ENCODE peak calls at places on chromosomes 13 and 19, in ten cellular contexts. One of them, this sample, is unnamed.

GRCh38 chr19:18946335-18946734 is 5.3 kb upstream of the HOMER3 start:
- DNase-seq in right atrium auricular region: no peak
- DNase-seq in body of pancreas: no peak
- DNase-seq in neuronal stem cell: no peak
- DNase-seq in CD4-positive, CD25-positive, alpha-beta regulatory T cell: no peak
- DNase-seq in GM12878: no peak
- DNase-seq in mesenchymal stem cell: no peak
- DNase-seq in Peyer's patch: no peak
- DNase-seq in A549: no peak
- DNase-seq in fibroblast of lung: no peak
- DNase-seq in this sample: no peak

GRCh38 chr13:32840840-32841713 is 175.1 kb upstream of the KL start:
- DNase-seq in right atrium auricular region: no peak
- DNase-seq in body of pancreas: peak; percentile 27
- DNase-seq in neuronal stem cell: no peak
- DNase-seq in CD4-positive, CD25-positive, alpha-beta regulatory T cell: no peak
- DNase-seq in GM12878: peak; percentile 70
- DNase-seq in mesenchymal stem cell: no peak
- DNase-seq in Peyer's patch: no peak
- DNase-seq in A549: no peak
- DNase-seq in fibroblast of lung: peak; percentile 10
- DNase-seq in this sample: no peak

GRCh38 chr19:45528149-45528743 is 21.0 kb downstream of the VASP start:
- DNase-seq in right atrium auricular region: no peak
- DNase-seq in body of pancreas: peak; percentile 47
- DNase-seq in neuronal stem cell: no peak
- DNase-seq in CD4-positive, CD25-positive, alpha-beta regulatory T cell: no peak
- DNase-seq in GM12878: no peak
- DNase-seq in mesenchymal stem cell: peak; percentile 61
- DNase-seq in Peyer's patch: no peak
- DNase-seq in A549: no peak
- DNase-seq in fibroblast of lung: peak; percentile 78
- DNase-seq in this sample: no peak

GRCh38 chr13:27985600-27985999 is 2.9 kb downstream of the URAD start:
- DNase-seq in right atrium auricular region: no peak
- DNase-seq in body of pancreas: no peak
- DNase-seq in neuronal stem cell: no peak
- DNase-seq in CD4-positive, CD25-positive, alpha-beta regulatory T cell: no peak
- DNase-seq in GM12878: no peak
- DNase-seq in mesenchymal stem cell: no peak
- DNase-seq in Peyer's patch: no peak
- DNase-seq in A549: no peak
- DNase-seq in fibroblast of lung: no peak
- DNase-seq in this sample: no peak

GRCh38 chr19:802888-803561 is 5.8 kb downstream of the PTBP1 start:
- DNase-seq in right atrium auricular region: no peak
- DNase-seq in body of pancreas: no peak
- DNase-seq in neuronal stem cell: no peak
- DNase-seq in CD4-positive, CD25-positive, alpha-beta regulatory T cell: no peak
- DNase-seq in GM12878: no peak
- DNase-seq in mesenchymal stem cell: no peak
- DNase-seq in Peyer's patch: no peak
- DNase-seq in A549: no peak
- DNase-seq in fibroblast of lung: peak; percentile 40
- DNase-seq in this sample: peak; percentile 24

GRCh38 chr19:35404879-35405622 is 34.2 kb downstream of the GPR42 start:
- DNase-seq in right atrium auricular region: no peak
- DNase-seq in body of pancreas: no peak
- DNase-seq in neuronal stem cell: peak; percentile 17
- DNase-seq in CD4-positive, CD25-positive, alpha-beta regulatory T cell: no peak
- DNase-seq in GM12878: peak; percentile 95
- DNase-seq in mesenchymal stem cell: peak; percentile 90
- DNase-seq in Peyer's patch: no peak
- DNase-seq in A549: peak; percentile 66
- DNase-seq in fibroblast of lung: peak; percentile 85
- DNase-seq in this sample: peak; percentile 32

GRCh38 chr19:15378529-15379082 is 981 bp downstream of the AKAP8 start:
- DNase-seq in right atrium auricular region: no peak
- DNase-seq in body of pancreas: peak; percentile 62
- DNase-seq in neuronal stem cell: peak; percentile 20
- DNase-seq in CD4-positive, CD25-positive, alpha-beta regulatory T cell: peak; percentile 48
- DNase-seq in GM12878: no peak
- DNase-seq in mesenchymal stem cell: peak; percentile 76
- DNase-seq in Peyer's patch: peak; percentile 78
- DNase-seq in A549: peak; percentile 18
- DNase-seq in fibroblast of lung: peak; percentile 40
- DNase-seq in this sample: peak; percentile 74

GRCh38 chr13:50386527-50387123 is 371.4 kb downstream of the KCNRG start:
- DNase-seq in right atrium auricular region: no peak
- DNase-seq in body of pancreas: no peak
- DNase-seq in neuronal stem cell: peak; percentile 24
- DNase-seq in CD4-positive, CD25-positive, alpha-beta regulatory T cell: no peak
- DNase-seq in GM12878: no peak
- DNase-seq in mesenchymal stem cell: peak; percentile 49
- DNase-seq in Peyer's patch: no peak
- DNase-seq in A549: no peak
- DNase-seq in fibroblast of lung: peak; percentile 68
- DNase-seq in this sample: peak; percentile 84

GRCh38 chr13:67101730-67102467 is 128.2 kb downstream of the PCDH9 start:
- DNase-seq in right atrium auricular region: no peak
- DNase-seq in body of pancreas: no peak
- DNase-seq in neuronal stem cell: no peak
- DNase-seq in CD4-positive, CD25-positive, alpha-beta regulatory T cell: no peak
- DNase-seq in GM12878: no peak
- DNase-seq in mesenchymal stem cell: peak; percentile 29
- DNase-seq in Peyer's patch: no peak
- DNase-seq in A549: no peak
- DNase-seq in fibroblast of lung: peak; percentile 41
- DNase-seq in this sample: no peak

GRCh38 chr19:44723952-44724319 is 24.6 kb upstream of the BCL3 start:
- DNase-seq in right atrium auricular region: peak; percentile 90
- DNase-seq in body of pancreas: peak; percentile 87
- DNase-seq in neuronal stem cell: peak; percentile 70
- DNase-seq in CD4-positive, CD25-positive, alpha-beta regulatory T cell: peak; percentile 77
- DNase-seq in GM12878: peak; percentile 54
- DNase-seq in mesenchymal stem cell: peak; percentile 82
- DNase-seq in Peyer's patch: peak; percentile 92
- DNase-seq in A549: peak; percentile 96
- DNase-seq in fibroblast of lung: peak; percentile 63
- DNase-seq in this sample: peak; percentile 90

GRCh38 chr19:42323473-42323851 is 2.0 kb upstream of the MEGF8 start:
- DNase-seq in right atrium auricular region: no peak
- DNase-seq in body of pancreas: no peak
- DNase-seq in neuronal stem cell: no peak
- DNase-seq in CD4-positive, CD25-positive, alpha-beta regulatory T cell: no peak
- DNase-seq in GM12878: no peak
- DNase-seq in mesenchymal stem cell: no peak
- DNase-seq in Peyer's patch: no peak
- DNase-seq in A549: no peak
- DNase-seq in fibroblast of lung: no peak
- DNase-seq in this sample: no peak

GRCh38 chr13:112178769-112179168 is 111.8 kb downstream of the SOX1 start:
- DNase-seq in right atrium auricular region: no peak
- DNase-seq in body of pancreas: no peak
- DNase-seq in neuronal stem cell: no peak
- DNase-seq in CD4-positive, CD25-positive, alpha-beta regulatory T cell: no peak
- DNase-seq in GM12878: no peak
- DNase-seq in mesenchymal stem cell: no peak
- DNase-seq in Peyer's patch: no peak
- DNase-seq in A549: no peak
- DNase-seq in fibroblast of lung: no peak
- DNase-seq in this sample: no peak

GRCh38 chr13:40153516-40153915 is 498.1 kb downstream of the COG6 start:
- DNase-seq in right atrium auricular region: no peak
- DNase-seq in body of pancreas: peak; percentile 69
- DNase-seq in neuronal stem cell: no peak
- DNase-seq in CD4-positive, CD25-positive, alpha-beta regulatory T cell: peak; percentile 45
- DNase-seq in GM12878: no peak
- DNase-seq in mesenchymal stem cell: no peak
- DNase-seq in Peyer's patch: no peak
- DNase-seq in A549: no peak
- DNase-seq in fibroblast of lung: no peak
- DNase-seq in this sample: no peak

GRCh38 chr13:113597386-113598080 is 13.0 kb downstream of the TFDP1 start:
- DNase-seq in right atrium auricular region: no peak
- DNase-seq in body of pancreas: no peak
- DNase-seq in neuronal stem cell: no peak
- DNase-seq in CD4-positive, CD25-positive, alpha-beta regulatory T cell: no peak
- DNase-seq in GM12878: no peak
- DNase-seq in mesenchymal stem cell: no peak
- DNase-seq in Peyer's patch: peak; percentile 28
- DNase-seq in A549: no peak
- DNase-seq in fibroblast of lung: no peak
- DNase-seq in this sample: no peak

GRCh38 chr19:18668252-18668631 is 15.2 kb upstream of the CRTC1 start:
- DNase-seq in right atrium auricular region: no peak
- DNase-seq in body of pancreas: no peak
- DNase-seq in neuronal stem cell: no peak
- DNase-seq in CD4-positive, CD25-positive, alpha-beta regulatory T cell: no peak
- DNase-seq in GM12878: no peak
- DNase-seq in mesenchymal stem cell: no peak
- DNase-seq in Peyer's patch: no peak
- DNase-seq in A549: no peak
- DNase-seq in fibroblast of lung: no peak
- DNase-seq in this sample: no peak

GRCh38 chr19:16888629-16889371 is at the start of gene F2RL3:
- DNase-seq in right atrium auricular region: peak; percentile 63
- DNase-seq in body of pancreas: peak; percentile 30
- DNase-seq in neuronal stem cell: no peak
- DNase-seq in CD4-positive, CD25-positive, alpha-beta regulatory T cell: no peak
- DNase-seq in GM12878: no peak
- DNase-seq in mesenchymal stem cell: peak; percentile 99
- DNase-seq in Peyer's patch: peak; percentile 65
- DNase-seq in A549: no peak
- DNase-seq in fibroblast of lung: no peak
- DNase-seq in this sample: no peak
- H3K4me3 ChIP-seq in right atrium auricular region: no peak within 1 kb of the TSS
- H3K4me3 ChIP-seq in body of pancreas: no peak within 1 kb of the TSS
- H3K4me3 ChIP-seq in neuronal stem cell: peak within 1 kb of the TSS; percentile 18
- H3K4me3 ChIP-seq in CD4-positive, CD25-positive, alpha-beta regulatory T cell: no peak within 1 kb of the TSS
- H3K4me3 ChIP-seq in GM12878: peak within 1 kb of the TSS; percentile 48
- H3K4me3 ChIP-seq in mesenchymal stem cell: no peak within 1 kb of the TSS
- H3K4me3 ChIP-seq in Peyer's patch: peak within 1 kb of the TSS; percentile 21
- H3K4me3 ChIP-seq in A549: no peak within 1 kb of the TSS
- H3K4me3 ChIP-seq in fibroblast of lung: no peak within 1 kb of the TSS
- H3K4me3 ChIP-seq in this sample: no peak within 1 kb of the TSS

DNA sequence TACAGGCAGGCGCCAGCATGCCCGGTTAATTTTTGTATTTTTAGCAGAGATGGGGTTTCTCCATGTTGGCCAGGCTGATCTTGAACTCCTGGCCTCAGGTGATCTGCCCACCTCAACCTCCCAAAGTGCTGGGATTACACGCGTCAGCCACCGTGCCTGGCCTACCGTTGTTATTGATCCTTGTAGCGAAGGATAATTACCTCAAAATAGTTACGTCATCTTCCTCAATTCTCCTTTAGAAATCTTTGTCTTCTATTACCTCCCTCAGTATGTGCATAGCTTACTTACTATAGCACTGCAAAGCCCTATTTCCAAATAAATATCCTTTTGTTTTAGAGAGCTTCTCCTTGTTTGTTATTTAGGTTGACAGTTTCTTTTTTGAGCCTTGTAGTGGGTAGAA is 9.4 kb upstream of the TLE6 start:
- DNase-seq in right atrium auricular region: no peak
- DNase-seq in body of pancreas: no peak
- DNase-seq in neuronal stem cell: no peak
- DNase-seq in CD4-positive, CD25-positive, alpha-beta regulatory T cell: no peak
- DNase-seq in GM12878: no peak
- DNase-seq in mesenchymal stem cell: no peak
- DNase-seq in Peyer's patch: no peak
- DNase-seq in A549: no peak
- DNase-seq in fibroblast of lung: no peak
- DNase-seq in this sample: no peak
- H3K4me1 ChIP-seq in right atrium auricular region: peaks cover 49% of the 10 kb centered on the region
- H3K4me1 ChIP-seq in body of pancreas: peaks cover 26% of the 10 kb centered on the region
- H3K4me1 ChIP-seq in neuronal stem cell: peaks cover 4% of the 10 kb centered on the region
- H3K4me1 ChIP-seq in CD4-positive, CD25-positive, alpha-beta regulatory T cell: no peaks in the 10 kb centered on the region
- H3K4me1 ChIP-seq in GM12878: peaks cover 4% of the 10 kb centered on the region
- H3K4me1 ChIP-seq in mesenchymal stem cell: peaks cover 7% of the 10 kb centered on the region
- H3K4me1 ChIP-seq in Peyer's patch: peaks cover 9% of the 10 kb centered on the region
- H3K4me1 ChIP-seq in A549: no peaks in the 10 kb centered on the region
- H3K4me1 ChIP-seq in fibroblast of lung: no peaks in the 10 kb centered on the region
- H3K4me1 ChIP-seq in this sample: peaks cover 38% of the 10 kb centered on the region

DNA sequence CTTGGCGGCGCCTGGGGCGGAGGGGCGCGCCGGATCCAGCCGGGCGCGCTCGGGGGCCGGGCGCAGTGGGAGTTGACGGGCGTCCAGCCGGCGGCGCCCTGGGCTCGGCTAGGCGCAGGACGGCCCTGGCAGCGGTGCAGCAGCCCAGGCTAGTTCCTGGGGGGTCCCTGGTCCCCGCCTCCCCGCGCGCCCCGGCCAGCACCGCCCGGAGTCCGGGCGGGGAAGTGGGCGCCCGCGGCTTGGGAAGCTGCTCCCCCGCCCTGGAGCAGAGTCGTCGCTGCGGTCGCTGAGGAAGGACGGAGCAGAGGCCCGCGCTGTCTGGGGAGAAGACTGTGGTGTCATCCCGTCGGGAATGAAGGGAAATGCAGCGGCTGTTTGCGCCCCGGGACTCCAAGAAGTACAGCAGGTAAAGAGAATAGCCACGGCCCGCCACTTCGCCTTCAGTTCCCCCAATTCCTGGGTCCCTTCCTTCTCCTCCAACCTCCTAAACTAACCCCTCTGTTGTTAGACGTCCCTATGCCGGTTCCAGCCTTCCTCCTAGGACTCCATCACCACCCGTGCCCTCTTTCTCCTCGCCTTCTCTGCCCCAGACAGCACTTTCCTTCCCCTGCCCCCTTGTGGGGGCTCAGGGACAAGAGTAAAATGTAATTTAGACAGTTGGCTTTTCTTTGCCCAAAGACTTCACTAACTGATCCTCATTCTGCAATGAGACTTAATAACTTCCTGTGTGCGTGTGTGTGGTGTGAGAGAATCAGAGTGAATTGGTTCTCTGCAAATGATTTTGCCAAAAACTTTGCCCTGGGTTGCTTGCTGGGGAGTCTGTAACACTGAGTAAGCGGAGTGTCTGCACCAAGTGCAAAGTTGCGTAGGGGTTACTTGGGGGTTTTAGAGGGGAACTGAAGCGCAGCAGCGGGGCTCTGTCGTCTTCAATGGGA is 20.3 kb upstream of the SGCG start:
- DNase-seq in right atrium auricular region: no peak
- DNase-seq in body of pancreas: no peak
- DNase-seq in neuronal stem cell: peak; percentile 29
- DNase-seq in CD4-positive, CD25-positive, alpha-beta regulatory T cell: no peak
- DNase-seq in GM12878: no peak
- DNase-seq in mesenchymal stem cell: no peak
- DNase-seq in Peyer's patch: no peak
- DNase-seq in A549: no peak
- DNase-seq in fibroblast of lung: peak; percentile 2
- DNase-seq in this sample: no peak
- H3K4me3 ChIP-seq in right atrium auricular region: peak overlapping the region; percentile 50
- H3K4me3 ChIP-seq in body of pancreas: no peak overlapping the region
- H3K4me3 ChIP-seq in neuronal stem cell: peak overlapping the region; percentile 87
- H3K4me3 ChIP-seq in CD4-positive, CD25-positive, alpha-beta regulatory T cell: no peak overlapping the region
- H3K4me3 ChIP-seq in GM12878: no peak overlapping the region
- H3K4me3 ChIP-seq in mesenchymal stem cell: no peak overlapping the region
- H3K4me3 ChIP-seq in Peyer's patch: no peak overlapping the region
- H3K4me3 ChIP-seq in A549: peak overlapping the region; percentile 41
- H3K4me3 ChIP-seq in fibroblast of lung: no peak overlapping the region
- H3K4me3 ChIP-seq in this sample: peak overlapping the region; percentile 44

GRCh38 chr19:4987692-4988370 is 18.9 kb downstream of the KDM4B start:
- DNase-seq in right atrium auricular region: no peak
- DNase-seq in body of pancreas: no peak
- DNase-seq in neuronal stem cell: no peak
- DNase-seq in CD4-positive, CD25-positive, alpha-beta regulatory T cell: no peak
- DNase-seq in GM12878: no peak
- DNase-seq in mesenchymal stem cell: peak; percentile 73
- DNase-seq in Peyer's patch: no peak
- DNase-seq in A549: no peak
- DNase-seq in fibroblast of lung: peak; percentile 46
- DNase-seq in this sample: no peak
- H3K4me1 ChIP-seq in right atrium auricular region: peaks cover 66% of the 10 kb centered on the region
- H3K4me1 ChIP-seq in body of pancreas: peaks cover 17% of the 10 kb centered on the region
- H3K4me1 ChIP-seq in neuronal stem cell: peaks cover 20% of the 10 kb centered on the region
- H3K4me1 ChIP-seq in CD4-positive, CD25-positive, alpha-beta regulatory T cell: no peaks in the 10 kb centered on the region
- H3K4me1 ChIP-seq in GM12878: no peaks in the 10 kb centered on the region
- H3K4me1 ChIP-seq in mesenchymal stem cell: peaks cover 52% of the 10 kb centered on the region
- H3K4me1 ChIP-seq in Peyer's patch: peaks cover 8% of the 10 kb centered on the region
- H3K4me1 ChIP-seq in A549: peaks cover 5% of the 10 kb centered on the region
- H3K4me1 ChIP-seq in fibroblast of lung: peaks cover 16% of the 10 kb centered on the region
- H3K4me1 ChIP-seq in this sample: peaks cover 24% of the 10 kb centered on the region

This sample was measured in adipocyte.